ENCODE peak calls at places on chromosomes 1 and 21, in eight cellular contexts. T is upper lobe of right lung, W is A549, S is WTC11, O is tibial nerve, Q is GM12865, L is astrocyte of the spinal cord, F is AG04449. J is an unnamed sample.

GRCh38 chr1:230231739-230232075 is 164.7 kb downstream of the GALNT2 start:
- DNase-seq in T (peak), W (no peak), S (no peak), O (peak), Q (no peak), L (peak), F (no peak), J (no peak)

GRCh38 chr21:35401476-35401875 is 352.4 kb upstream of the RUNX1 start:
- DNase-seq in T (no peak), W (no peak), S (no peak), O (no peak), Q (no peak), L (peak), F (no peak), J (no peak)

GRCh38 chr1:153220606-153221303 is 3.4 kb downstream of the PRR9 start:
- DNase-seq in T (no peak), W (no peak), S (no peak), O (no peak), Q (no peak), L (no peak), F (no peak), J (peak)

GRCh38 chr21:37257526-37257966 is 9.6 kb downstream of the VPS26C start:
- DNase-seq in T (peak), W (peak), S (no peak), O (no peak), Q (no peak), L (peak), F (no peak), J (peak)

GRCh38 chr1:28675921-28676257 is 7.3 kb downstream of the GMEB1 start:
- DNase-seq in T (no peak), W (no peak), S (no peak), O (no peak), Q (no peak), L (no peak), F (no peak), J (no peak)

GRCh38 chr1:17451731-17452130 is 12.3 kb upstream of the RCC2 start:
- DNase-seq in T (no peak), W (no peak), S (no peak), O (no peak), Q (no peak), L (no peak), F (no peak), J (no peak)

GRCh38 chr1:185720633-185721272 is 13.4 kb upstream of the HMCN1 start:
- DNase-seq in T (no peak), W (no peak), S (no peak), O (peak), Q (peak), L (peak), F (peak), J (no peak)

GRCh38 chr21:39938086-39938611 is 70.9 kb downstream of the PCP4 start:
- DNase-seq in T (no peak), W (no peak), S (no peak), O (no peak), Q (no peak), L (no peak), F (no peak), J (no peak)

GRCh38 chr1:29249170-29249691 is 12.9 kb downstream of the PTPRU start:
- DNase-seq in T (no peak), W (no peak), S (peak), O (no peak), Q (no peak), L (peak), F (no peak), J (no peak)

GRCh38 chr21:45266518-45267389 is 20.9 kb downstream of the POFUT2 start:
- DNase-seq in T (peak), W (no peak), S (no peak), O (no peak), Q (no peak), L (peak), F (peak), J (no peak)

GRCh38 chr1:209873067-209873810 is 45.5 kb downstream of the UTP25 start:
- DNase-seq in T (no peak), W (no peak), S (no peak), O (no peak), Q (no peak), L (peak), F (no peak), J (no peak)

GRCh38 chr1:7046314-7046713 is 261.1 kb downstream of the CAMTA1 start:
- DNase-seq in T (no peak), W (no peak), S (peak), O (no peak), Q (no peak), L (peak), F (peak), J (peak)

GRCh38 chr1:189658381-189658780 is 819.3 kb downstream of the BRINP3 start:
- DNase-seq in T (no peak), W (no peak), S (no peak), O (no peak), Q (no peak), L (no peak), F (no peak), J (peak)

GRCh38 chr1:59541161-59541560 is 244.3 kb downstream of the FGGY start:
- DNase-seq in T (no peak), W (no peak), S (no peak), O (no peak), Q (no peak), L (no peak), F (no peak), J (no peak)

GRCh38 chr1:9852004-9852403 is 28.2 kb upstream of the CLSTN1 start:
- DNase-seq in T (no peak), W (no peak), S (no peak), O (no peak), Q (no peak), L (no peak), F (no peak), J (no peak)

GRCh38 chr1:181369416-181369815 is 113.9 kb upstream of the CACNA1E start:
- DNase-seq in T (no peak), W (no peak), S (no peak), O (no peak), Q (no peak), L (no peak), F (no peak), J (no peak)

GRCh38 chr1:17540255-17541001 is 930 bp downstream of the ARHGEF10L start:
- DNase-seq in T (peak), W (no peak), S (peak), O (peak), Q (no peak), L (peak), F (no peak), J (no peak)

GRCh38 chr1:154962238-154962678 is 676 bp upstream of the PYGO2 start:
- DNase-seq in T (peak), W (no peak), S (no peak), O (peak), Q (peak), L (peak), F (no peak), J (no peak)

GRCh38 chr1:1599030-1599916 is 662 bp downstream of the FNDC10 start:
- DNase-seq in T (no peak), W (no peak), S (peak), O (no peak), Q (peak), L (no peak), F (no peak), J (peak)

GRCh38 chr1:84382127-84382526 is 16.2 kb upstream of the DNASE2B start:
- DNase-seq in T (no peak), W (no peak), S (no peak), O (no peak), Q (no peak), L (no peak), F (no peak), J (no peak)

GRCh38 chr21:42319368-42319767 is 4.2 kb upstream of the TFF3 start:
- DNase-seq in T (no peak), W (no peak), S (no peak), O (no peak), Q (peak), L (no peak), F (no peak), J (no peak)

GRCh38 chr1:61581241-61581640 is 143.7 kb downstream of the TM2D1 start:
- DNase-seq in T (no peak), W (no peak), S (no peak), O (no peak), Q (no peak), L (no peak), F (no peak), J (no peak)

GRCh38 chr1:171488190-171488929 is 3.0 kb downstream of the PRRC2C start:
- DNase-seq in T (no peak), W (no peak), S (no peak), O (no peak), Q (no peak), L (no peak), F (no peak), J (no peak)

GRCh38 chr1:15424146-15424667 is 14.0 kb upstream of the CTRC start:
- DNase-seq in T (no peak), W (no peak), S (no peak), O (no peak), Q (no peak), L (no peak), F (no peak), J (peak)

GRCh38 chr21:18522181-18522771 is 118.7 kb upstream of the TMPRSS15 start:
- DNase-seq in T (no peak), W (no peak), S (no peak), O (no peak), Q (no peak), L (peak), F (no peak), J (peak)
- TF ChIP-seq CTCF in T (no peak), W (no peak), S (no peak), O (no peak), Q (no peak), L (peak), F (peak), J (peak)

GRCh38 chr1:88877382-88877825 is 14.0 kb downstream of the GTF2B start:
- DNase-seq in T (no peak), W (no peak), S (no peak), O (no peak), Q (no peak), L (peak), F (no peak), J (no peak)
- TF ChIP-seq CTCF in T (peak), W (peak), S (no peak), O (peak), Q (peak), L (peak), F (peak), J (peak)

DNA sequence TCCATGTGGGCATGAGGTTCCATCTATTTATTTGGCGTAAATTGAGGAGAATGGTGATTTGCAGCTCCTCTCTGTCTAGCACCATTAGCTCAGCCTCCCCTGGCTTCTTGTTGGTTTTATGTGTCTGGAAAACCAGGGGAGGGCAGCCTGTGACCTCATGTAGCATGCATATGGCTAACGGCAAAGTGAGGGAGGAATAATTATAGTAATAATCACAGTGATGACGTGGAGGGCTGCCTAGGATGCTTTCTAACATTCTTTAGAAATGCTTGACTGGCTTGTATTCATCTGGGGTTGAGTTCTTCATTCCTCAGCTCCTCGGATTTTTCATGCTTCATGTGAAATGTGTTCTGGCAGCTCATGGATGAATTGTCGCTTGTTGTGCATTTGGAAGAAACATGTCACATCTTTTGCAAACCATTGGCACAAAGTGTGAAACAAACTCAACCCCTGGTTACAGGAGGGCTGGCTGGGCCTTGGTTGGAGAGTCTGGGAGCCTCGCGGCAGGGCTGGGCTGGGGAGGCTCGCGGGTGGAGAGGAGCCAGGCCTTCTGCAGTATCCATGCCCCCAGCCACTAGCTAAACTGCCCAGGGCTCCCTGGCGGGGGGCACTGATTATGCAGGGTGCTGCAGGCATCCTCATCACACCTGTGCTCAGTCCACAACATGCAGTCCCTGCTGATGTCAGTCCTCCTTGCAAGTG is 149.6 kb downstream of the DISC1 start:
- DNase-seq in T (no peak), W (no peak), S (no peak), O (no peak), Q (no peak), L (peak), F (peak), J (no peak)
- TF ChIP-seq CTCF in T (no peak), W (no peak), S (no peak), O (no peak), Q (no peak), L (no peak), F (peak), J (no peak)

DNA sequence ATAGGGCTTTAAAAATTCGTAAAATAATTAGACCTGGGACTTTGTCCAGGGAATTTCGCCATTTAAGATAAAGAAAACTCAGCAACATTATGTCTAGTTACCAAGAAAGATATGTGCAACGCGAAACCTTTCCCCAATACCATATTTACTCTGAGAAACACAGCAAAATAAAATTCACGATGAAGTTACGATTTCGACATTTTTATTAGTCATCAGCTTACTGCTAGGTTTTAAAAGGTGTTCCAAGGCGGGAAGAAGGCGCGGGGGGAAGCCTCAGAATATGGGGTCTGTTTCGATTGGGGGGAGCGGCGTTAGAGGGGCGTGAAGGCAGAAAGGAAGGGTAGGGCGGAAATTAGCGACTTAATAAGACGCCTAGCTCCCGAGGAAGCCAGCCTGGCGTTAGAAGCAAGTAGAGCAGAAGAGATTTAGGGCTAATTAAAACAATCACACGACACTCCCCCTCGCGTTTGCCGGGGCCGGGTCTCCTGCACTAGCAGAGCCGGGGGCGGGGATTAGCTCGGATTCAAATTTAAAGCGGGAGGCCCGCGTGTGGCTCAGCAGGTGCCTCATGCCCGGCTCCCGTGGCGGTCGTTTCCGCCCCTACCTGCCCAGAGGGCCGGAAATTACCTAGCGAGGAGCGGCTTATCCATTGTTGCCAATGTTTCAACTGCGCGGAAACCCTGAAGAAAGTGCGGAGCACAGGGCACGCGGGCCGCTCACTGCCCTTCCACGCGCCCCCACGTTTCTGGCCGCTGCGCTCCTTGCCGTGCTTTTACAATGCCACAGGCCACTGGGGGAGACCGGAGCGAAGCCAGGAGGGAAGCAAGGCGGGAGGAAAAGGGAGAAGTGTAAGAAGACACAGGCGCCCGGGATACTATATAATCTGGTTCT is 795 bp upstream of the POU2F1 start:
- DNase-seq in T (peak), W (peak), S (peak), O (peak), Q (peak), L (peak), F (no peak), J (peak)
- TF ChIP-seq CTCF in T (no peak), W (no peak), S (no peak), O (no peak), Q (no peak), L (peak), F (no peak), J (no peak)

DNA sequence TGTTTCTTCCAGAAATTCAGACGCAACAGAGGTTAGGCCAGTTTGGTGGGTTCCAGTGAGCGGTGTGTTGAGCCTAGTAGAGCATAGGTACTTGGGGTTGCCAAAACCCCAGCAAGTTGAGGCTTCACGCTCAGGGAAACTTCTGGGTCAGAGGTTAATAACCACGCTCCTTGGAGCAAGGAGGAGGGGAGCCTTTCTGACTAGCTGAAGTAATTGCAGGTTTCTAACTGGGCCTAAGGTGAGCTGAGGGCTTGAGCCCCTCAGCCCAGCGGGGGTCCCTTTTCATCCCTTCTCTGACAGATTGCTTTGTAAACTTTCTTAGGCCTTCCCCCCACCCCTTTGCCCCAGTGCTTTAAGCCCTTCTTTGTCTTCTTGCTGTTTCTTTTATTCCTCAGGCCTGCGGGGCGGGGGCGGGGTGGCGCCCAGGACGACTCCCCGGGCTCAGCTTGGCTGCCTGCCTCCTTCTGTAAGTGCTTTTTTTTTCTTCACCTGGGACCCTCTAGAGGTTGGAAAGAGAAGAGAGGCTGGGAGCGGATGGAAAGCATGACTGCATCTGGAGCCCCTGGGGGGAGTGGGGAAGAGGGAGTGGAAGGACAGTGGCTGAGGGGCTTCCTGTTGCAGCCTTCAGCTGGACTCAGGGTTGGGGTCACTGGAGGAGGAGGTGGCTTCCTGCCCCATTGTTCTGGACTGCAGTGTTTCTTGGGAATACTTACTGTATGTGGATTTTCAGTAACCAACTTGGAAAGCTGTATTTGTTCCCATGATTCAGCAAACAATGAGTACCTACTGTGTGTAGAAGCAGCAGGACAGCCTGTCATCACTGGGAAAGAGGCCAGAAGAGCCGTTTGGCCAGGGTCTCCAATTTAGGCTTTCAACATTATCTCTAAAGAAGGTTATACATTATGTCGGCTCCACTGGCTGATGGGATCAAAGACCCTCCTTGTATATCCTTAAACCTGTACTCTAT is 1.4 kb upstream of the ZNF436 start:
- DNase-seq in T (no peak), W (no peak), S (peak), O (no peak), Q (no peak), L (peak), F (no peak), J (peak)
- TF ChIP-seq CTCF in T (no peak), W (no peak), S (no peak), O (no peak), Q (no peak), L (no peak), F (no peak), J (peak)

GRCh38 chr1:223708001-223708359 is 4.4 kb upstream of the CAPN2 start:
- DNase-seq in T (no peak), W (no peak), S (no peak), O (no peak), Q (no peak), L (no peak), F (no peak), J (no peak)
- TF ChIP-seq CTCF in T (peak), W (no peak), S (no peak), O (no peak), Q (no peak), L (peak), F (no peak), J (peak)

DNA sequence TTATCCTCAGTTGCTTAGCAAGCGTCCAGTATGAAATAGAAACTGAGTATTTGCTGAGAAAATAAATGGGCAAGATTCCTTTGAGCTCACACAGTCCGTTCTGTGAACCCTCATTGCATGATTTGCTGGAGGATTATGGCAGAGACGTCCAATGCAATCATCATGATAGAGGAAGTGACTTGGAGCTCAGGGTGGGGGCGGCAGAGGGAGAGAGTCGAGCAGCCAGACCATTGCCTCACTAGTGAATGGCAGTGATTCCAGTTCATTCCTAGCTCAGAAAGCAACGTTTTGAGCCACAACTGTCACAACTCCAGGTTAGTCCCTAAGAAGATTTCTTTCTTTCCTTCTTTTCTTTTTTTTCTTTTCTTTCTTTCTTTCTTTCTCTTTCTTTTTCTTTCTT is 27.5 kb upstream of the COL9A2 start:
- DNase-seq in T (peak), W (no peak), S (no peak), O (peak), Q (peak), L (peak), F (no peak), J (peak)
- TF ChIP-seq CTCF in T (no peak), W (no peak), S (no peak), O (no peak), Q (no peak), L (no peak), F (no peak), J (no peak)

GRCh38 chr1:98099501-98099900 is 178.7 kb upstream of the DPYD start:
- DNase-seq in T (no peak), W (no peak), S (no peak), O (no peak), Q (no peak), L (no peak), F (no peak), J (no peak)
- TF ChIP-seq CTCF in T (no peak), W (no peak), S (no peak), O (no peak), Q (no peak), L (no peak), F (no peak), J (no peak)